ENCODE peak calls at places on chromosomes 4 and X, in five cellular contexts. F is H1, H is substantia nigra, M is transverse colon, A is keratinocyte. J is an unnamed sample.

GRCh38 chrX:68304602-68305001 is 128.7 kb downstream of the OPHN1 start:
- DNase-seq in F (no peak), H (no peak), M (no peak), A (no peak), J (no peak)

GRCh38 chr4:38859501-38859900 is 2.9 kb upstream of the TLR6 start:
- DNase-seq in F (no peak), H (no peak), M (no peak), A (no peak), J (no peak)

GRCh38 chr4:47543331-47543730 is 58.3 kb downstream of the ATP10D start:
- DNase-seq in F (no peak), H (no peak), M (no peak), A (no peak), J (no peak)

GRCh38 chr4:187065396-187065795 is 341.7 kb upstream of the FAT1 start:
- DNase-seq in F (no peak), H (no peak), M (no peak), A (no peak), J (no peak)

GRCh38 chr4:159655547-159655946 is 552.7 kb downstream of the RAPGEF2 start:
- DNase-seq in F (no peak), H (no peak), M (no peak), A (peak; percentile 68), J (no peak)

GRCh38 chrX:21166302-21166982 is 207.8 kb upstream of the CNKSR2 start:
- DNase-seq in F (no peak), H (no peak), M (no peak), A (no peak), J (no peak)

GRCh38 chr4:80011636-80012236 is 61.3 kb downstream of the ANTXR2 start:
- DNase-seq in F (no peak), H (no peak), M (no peak), A (no peak), J (no peak)

GRCh38 chr4:54423066-54423465 is 194.0 kb downstream of the PDGFRA start:
- DNase-seq in F (no peak), H (no peak), M (no peak), A (peak; percentile 0), J (no peak)

GRCh38 chr4:95540227-95540626 is 8.5 kb downstream of the UNC5C start:
- DNase-seq in F (no peak), H (no peak), M (no peak), A (no peak), J (no peak)

GRCh38 chr4:102449751-102450352 is 51.3 kb upstream of the NFKB1 start:
- DNase-seq in F (no peak), H (peak; percentile 5), M (peak; percentile 46), A (no peak), J (peak; percentile 80)

GRCh38 chrX:17595456-17596035 is 141.7 kb upstream of the SCML1 start:
- DNase-seq in F (no peak), H (no peak), M (no peak), A (peak; percentile 35), J (peak; percentile 64)

GRCh38 chr4:53233396-53233795 is 132.5 kb downstream of the SCFD2 start:
- DNase-seq in F (no peak), H (no peak), M (no peak), A (no peak), J (no peak)

GRCh38 chr4:21522296-21522695 is 426.3 kb downstream of the KCNIP4 start:
- DNase-seq in F (no peak), H (no peak), M (no peak), A (no peak), J (no peak)

GRCh38 chrX:70176938-70177533 is at the start of gene DGAT2L6:
- DNase-seq in F (no peak), H (no peak), M (no peak), A (no peak), J (no peak)

GRCh38 chrX:126170715-126171114 is 4.6 kb upstream of the DCAF12L2 start:
- DNase-seq in F (no peak), H (no peak), M (no peak), A (no peak), J (no peak)

GRCh38 chrX:150868625-150869024 is 29.8 kb downstream of the CD99L2 start:
- DNase-seq in F (no peak), H (no peak), M (no peak), A (no peak), J (no peak)

GRCh38 chr4:161133877-161134276 is 1029.9 kb downstream of the FSTL5 start:
- DNase-seq in F (no peak), H (no peak), M (no peak), A (no peak), J (no peak)

GRCh38 chr4:18020671-18021469 is 685 bp downstream of the LCORL start:
- DNase-seq in F (peak; percentile 77), H (peak; percentile 69), M (peak; percentile 70), A (no peak), J (peak; percentile 51)

GRCh38 chr4:1105662-1106061 is 7.7 kb downstream of the RNF212 start:
- DNase-seq in F (no peak), H (no peak), M (no peak), A (no peak), J (no peak)

GRCh38 chr4:186934841-186935443 is 211.3 kb upstream of the FAT1 start:
- DNase-seq in F (no peak), H (no peak), M (no peak), A (no peak), J (peak; percentile 76)

GRCh38 chrX:12615061-12615460 is 176.2 kb upstream of the PRPS2 start:
- DNase-seq in F (no peak), H (no peak), M (no peak), A (no peak), J (no peak)

GRCh38 chr4:110902500-110902899 is 279.6 kb upstream of the PITX2 start:
- DNase-seq in F (no peak), H (no peak), M (no peak), A (no peak), J (no peak)

GRCh38 chr4:67292649-67293048 is 252.7 kb downstream of the CENPC start:
- DNase-seq in F (no peak), H (no peak), M (no peak), A (no peak), J (no peak)

GRCh38 chr4:140743194-140743931 is 12.8 kb downstream of the TBC1D9 start:
- DNase-seq in F (no peak), H (no peak), M (peak; percentile 34), A (no peak), J (peak; percentile 44)
- H3K27ac ChIP-seq in F (no peak overlapping the region), H (no peak overlapping the region), M (peak overlapping the region; percentile 72), A (no peak overlapping the region), J (peak overlapping the region; percentile 51)

DNA sequence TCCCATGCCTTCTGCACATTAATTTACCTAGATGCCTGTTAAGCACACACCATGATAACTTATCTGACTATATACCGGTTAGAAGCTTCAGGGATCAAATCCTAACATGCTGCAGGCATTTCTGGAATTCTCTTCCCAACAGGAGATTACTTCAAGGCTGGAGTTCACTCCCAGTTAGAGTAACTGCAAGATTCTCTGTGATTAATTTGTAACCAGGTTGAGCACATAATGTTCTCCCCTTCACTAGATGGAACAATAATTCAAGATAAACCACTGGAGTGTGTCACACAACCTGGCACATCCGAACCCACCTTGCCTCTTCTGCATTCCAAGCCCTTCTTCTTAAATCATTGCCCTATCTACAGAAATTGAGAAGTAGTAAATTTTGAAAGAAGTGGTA is 11.8 kb upstream of the UGT2A3 start:
- DNase-seq in F (no peak), H (no peak), M (peak; percentile 17), A (no peak), J (peak; percentile 92)
- H3K27ac ChIP-seq in F (no peak overlapping the region), H (no peak overlapping the region), M (peak overlapping the region; percentile 64), A (no peak overlapping the region), J (no peak overlapping the region)

GRCh38 chr4:83360018-83360417 is 25.4 kb upstream of the HPSE start:
- DNase-seq in F (no peak), H (no peak), M (no peak), A (no peak), J (no peak)

GRCh38 chr4:83356899-83357661 is 22.4 kb upstream of the HPSE start:
- DNase-seq in F (no peak), H (no peak), M (no peak), A (peak; percentile 60), J (no peak)

GRCh38 chr4:83361416-83362196 is 27.0 kb upstream of the HPSE start:
- DNase-seq in F (peak; percentile 46), H (no peak), M (no peak), A (no peak), J (no peak)

GRCh38 chr4:83362492-83363329 is 28.1 kb upstream of the HPSE start:
- DNase-seq in F (no peak), H (no peak), M (peak; percentile 19), A (no peak), J (peak; percentile 58)

DNA sequence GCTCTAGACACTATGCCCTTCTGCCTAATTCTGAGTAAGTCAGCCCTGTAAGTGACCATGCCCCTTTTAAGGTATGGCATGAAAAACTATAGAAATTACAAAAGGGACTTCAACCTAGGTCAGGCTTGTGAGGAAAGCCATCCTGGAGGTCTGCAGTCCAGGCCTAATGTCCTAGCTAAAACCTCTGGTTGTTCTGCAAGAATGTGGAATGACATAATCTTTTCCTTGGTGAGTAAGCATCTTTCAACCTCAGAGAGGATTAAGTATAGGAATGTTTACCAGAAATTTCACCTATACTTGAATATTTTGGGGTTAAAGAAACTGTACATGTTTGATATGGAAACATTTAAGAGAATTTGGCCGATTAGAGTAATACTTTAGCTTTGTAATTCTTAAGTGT is 23.8 kb upstream of the HPSE start:
- DNase-seq in F (no peak), H (no peak), M (no peak), A (peak; percentile 32), J (no peak)
- H3K27ac ChIP-seq in F (no peak overlapping the region), H (no peak overlapping the region), M (no peak overlapping the region), A (no peak overlapping the region), J (no peak overlapping the region)

GRCh38 chr4:76689079-76689817 is 208.7 kb downstream of the SOWAHB start:
- DNase-seq in F (peak; percentile 78), H (peak; percentile 4), M (peak; percentile 52), A (no peak), J (peak; percentile 59)
- H3K27ac ChIP-seq in F (peak overlapping the region; percentile 74), H (no peak overlapping the region), M (peak overlapping the region; percentile 82), A (peak overlapping the region; percentile 58), J (peak overlapping the region; percentile 93)